ENCODE peak calls at places on chromosomes 1 and 21, in ten cellular contexts. Z, L, J, W, X, A, Y, N, D and E are unnamed samples.

GRCh38 chr1:72186733-72187307 is 95.5 kb downstream of the NEGR1 start:
- DNase-seq in D (peak), L (no peak), W (no peak), Y (peak), X (no peak), A (no peak), J (peak), Z (no peak), N (peak), E (no peak)

GRCh38 chr1:32741417-32742131 is 39.0 kb upstream of the SYNC start:
- DNase-seq in N (no peak), J (no peak), X (no peak), W (peak), L (no peak), D (no peak), Y (no peak), A (no peak), Z (no peak), E (peak)

GRCh38 chr1:40312238-40313205 is 4.6 kb downstream of the COL9A2 start:
- DNase-seq in Z (peak), J (peak), Y (peak), L (no peak), A (no peak), W (no peak), X (no peak), D (no peak), N (no peak), E (no peak)

GRCh38 chr1:198563578-198563977 is 23.1 kb upstream of the ATP6V1G3 start:
- DNase-seq in Y (peak), D (no peak), X (no peak), W (no peak), J (peak), Z (no peak), A (no peak), L (no peak), N (no peak), E (no peak)

GRCh38 chr1:12191242-12192032 is 24.6 kb downstream of the TNFRSF1B start:
- DNase-seq in X (no peak), Y (no peak), W (no peak), J (no peak), N (no peak), Z (no peak), A (no peak), L (no peak), D (no peak), E (no peak)

GRCh38 chr1:145846191-145846590 is 761 bp downstream of the NUDT17 start:
- DNase-seq in N (peak), Y (peak), Z (no peak), A (no peak), L (no peak), X (peak), W (peak), D (peak), J (no peak), E (no peak)

GRCh38 chr21:33314096-33314495 is 10.7 kb upstream of the IFNAR1 start:
- DNase-seq in A (no peak), W (no peak), Y (no peak), L (no peak), X (no peak), J (no peak), N (peak), Z (no peak), D (peak), E (no peak)

GRCh38 chr1:95440511-95440910 is 206.5 kb downstream of the RWDD3 start:
- DNase-seq in A (no peak), Y (no peak), W (no peak), Z (no peak), X (no peak), D (no peak), J (no peak), L (no peak), N (no peak), E (no peak)

GRCh38 chr1:39666772-39667171 is 5.1 kb downstream of the NT5C1A start:
- DNase-seq in N (no peak), Z (no peak), D (no peak), L (no peak), X (no peak), Y (no peak), J (no peak), A (no peak), W (no peak), E (no peak)

GRCh38 chr1:158329807-158330206 is 1.5 kb downstream of the CD1B start:
- DNase-seq in J (peak), A (no peak), X (no peak), Y (peak), N (peak), W (peak), D (no peak), Z (no peak), L (no peak), E (no peak)

GRCh38 chr1:66623812-66624211 is 89.9 kb downstream of the SGIP1 start:
- DNase-seq in X (no peak), W (no peak), Z (no peak), A (no peak), J (no peak), N (peak), L (no peak), D (peak), Y (no peak), E (no peak)

GRCh38 chr1:24081190-24081589 is 30.7 kb downstream of the MYOM3 start:
- DNase-seq in W (no peak), J (no peak), N (no peak), D (no peak), Y (no peak), A (no peak), Z (peak), L (no peak), X (no peak), E (no peak)

GRCh38 chr1:18352640-18353245 is 128.0 kb upstream of the KLHDC7A start:
- DNase-seq in A (no peak), X (no peak), D (no peak), L (no peak), N (no peak), Z (no peak), J (no peak), Y (no peak), W (no peak), E (no peak)

GRCh38 chr21:45152265-45152746 is 77.9 kb downstream of the ADARB1 start:
- DNase-seq in Y (no peak), N (no peak), L (no peak), Z (peak), X (peak), W (peak), A (no peak), D (no peak), J (no peak), E (no peak)

GRCh38 chr1:26768755-26769154 is 19.0 kb upstream of the PIGV start:
- DNase-seq in A (no peak), X (no peak), W (no peak), J (no peak), N (peak), Y (peak), Z (no peak), D (peak), L (no peak), E (no peak)

GRCh38 chr1:111476761-111477309 is 3.1 kb downstream of the C1orf162 start:
- DNase-seq in N (no peak), D (no peak), X (no peak), A (no peak), Z (no peak), W (no peak), J (no peak), Y (no peak), L (no peak), E (no peak)

GRCh38 chr1:34642679-34643078 is 112.2 kb upstream of the GJB5 start:
- DNase-seq in D (no peak), N (no peak), Z (no peak), X (no peak), A (no peak), J (no peak), L (no peak), W (peak), Y (peak), E (no peak)

GRCh38 chr21:39118604-39119215 is 64.5 kb downstream of the PSMG1 start:
- DNase-seq in W (peak), D (no peak), N (no peak), X (no peak), A (no peak), J (no peak), Z (no peak), Y (no peak), L (no peak), E (no peak)

DNA sequence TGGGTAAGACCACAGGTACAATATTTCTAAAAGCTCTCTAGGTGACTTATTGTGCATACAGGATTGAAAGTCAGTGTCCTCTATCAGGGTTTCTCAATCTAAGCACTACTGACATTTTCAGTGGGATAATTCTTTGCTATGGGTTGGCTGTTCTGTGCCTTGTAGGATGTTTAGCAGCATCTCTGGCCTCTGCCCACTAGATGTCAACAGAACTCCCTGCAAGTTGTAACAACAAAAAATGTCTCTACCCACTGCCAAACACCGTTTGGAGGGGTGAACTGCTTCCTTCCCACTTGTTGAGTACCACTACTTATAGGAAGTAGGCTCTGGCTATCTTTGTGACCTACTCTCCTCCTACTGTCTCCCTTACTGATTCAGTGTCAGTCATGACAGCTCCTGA is 90.1 kb upstream of the ZRANB2 start:
- DNase-seq in J (no peak), X (no peak), D (no peak), Y (no peak), Z (no peak), A (no peak), L (no peak), W (no peak), N (peak), E (no peak)
- TF ChIP-seq CTCF in J (no peak), X (no peak), D (no peak), Y (no peak), Z (no peak), A (no peak), L (no peak), W (peak), N (no peak), E (no peak)

GRCh38 chr1:165408518-165408917 is 36.4 kb downstream of the RXRG start:
- DNase-seq in W (peak), N (peak), J (peak), X (peak), A (no peak), Y (peak), L (no peak), Z (no peak), D (no peak), E (no peak)
- TF ChIP-seq CTCF in W (peak), N (no peak), J (peak), X (peak), A (no peak), Y (peak), L (peak), Z (peak), D (peak), E (peak)

GRCh38 chr1:45325816-45326506 is 734 bp upstream of the HPDL start:
- DNase-seq in Y (no peak), J (no peak), N (peak), X (no peak), A (no peak), D (no peak), L (no peak), W (peak), Z (no peak), E (no peak)

GRCh38 chr1:45329445-45329844 is 2.8 kb downstream of the HPDL start:
- DNase-seq in D (no peak), A (no peak), W (peak), L (no peak), X (no peak), N (no peak), Z (no peak), Y (peak), J (peak), E (no peak)

GRCh38 chr1:45326627-45327591 is at the start of gene HPDL:
- DNase-seq in L (peak), X (peak), N (peak), Z (peak), J (no peak), Y (peak), A (peak), D (no peak), W (peak), E (peak)

GRCh38 chr1:45328680-45329079 is 2.0 kb downstream of the HPDL start:
- DNase-seq in A (no peak), N (no peak), X (no peak), J (no peak), D (no peak), W (peak), L (no peak), Z (no peak), Y (no peak), E (no peak)

GRCh38 chr1:45327644-45328515 is 1.2 kb downstream of the HPDL start:
- DNase-seq in L (no peak), N (no peak), D (no peak), Z (no peak), J (no peak), W (peak), X (no peak), A (no peak), Y (no peak), E (no peak)
- TF ChIP-seq CTCF in L (no peak), N (no peak), D (no peak), Z (no peak), J (no peak), W (no peak), X (no peak), A (no peak), Y (no peak), E (no peak)

DNA sequence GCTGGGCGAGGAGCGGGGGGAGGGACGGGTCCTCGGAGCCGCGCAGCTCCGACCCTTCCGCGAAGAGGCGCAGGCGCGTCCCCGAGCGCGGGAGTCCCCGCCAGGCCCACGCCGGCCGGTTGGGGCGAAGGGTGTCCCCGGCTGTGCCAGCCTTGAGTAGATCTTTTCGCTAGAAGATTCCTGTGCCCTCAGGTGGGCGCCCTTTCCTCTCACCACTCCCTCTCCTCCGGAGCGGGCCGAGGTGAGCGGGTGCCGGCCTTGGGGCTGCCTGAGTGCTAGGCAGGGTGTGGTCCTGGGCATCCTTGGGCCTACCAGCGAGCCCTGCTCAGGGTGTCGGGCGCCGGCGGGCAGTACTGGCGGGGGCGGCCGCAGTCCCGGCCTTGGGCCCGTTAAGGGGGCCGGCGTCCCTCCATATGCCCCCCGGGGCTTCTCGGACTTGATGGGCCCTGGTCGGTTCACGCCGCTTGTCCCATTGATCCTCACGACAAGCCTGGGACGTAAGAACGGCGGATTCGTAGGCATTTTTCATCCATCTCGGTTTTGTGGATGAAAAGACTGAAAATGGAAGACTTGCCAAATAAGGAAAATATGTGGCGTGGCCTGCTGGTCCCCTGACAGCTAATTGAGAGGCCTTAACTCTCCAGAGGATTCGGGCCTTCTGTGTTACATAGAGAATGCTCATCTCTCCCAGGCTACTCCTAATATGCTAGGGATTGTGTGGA is 712 bp downstream of the DEGS1 start:
- DNase-seq in W (peak), N (peak), X (peak), D (no peak), Z (peak), J (peak), L (peak), Y (peak), A (peak), E (peak)
- TF ChIP-seq CTCF in W (peak), N (no peak), X (no peak), D (no peak), Z (no peak), J (no peak), L (no peak), Y (no peak), A (no peak), E (no peak)

DNA sequence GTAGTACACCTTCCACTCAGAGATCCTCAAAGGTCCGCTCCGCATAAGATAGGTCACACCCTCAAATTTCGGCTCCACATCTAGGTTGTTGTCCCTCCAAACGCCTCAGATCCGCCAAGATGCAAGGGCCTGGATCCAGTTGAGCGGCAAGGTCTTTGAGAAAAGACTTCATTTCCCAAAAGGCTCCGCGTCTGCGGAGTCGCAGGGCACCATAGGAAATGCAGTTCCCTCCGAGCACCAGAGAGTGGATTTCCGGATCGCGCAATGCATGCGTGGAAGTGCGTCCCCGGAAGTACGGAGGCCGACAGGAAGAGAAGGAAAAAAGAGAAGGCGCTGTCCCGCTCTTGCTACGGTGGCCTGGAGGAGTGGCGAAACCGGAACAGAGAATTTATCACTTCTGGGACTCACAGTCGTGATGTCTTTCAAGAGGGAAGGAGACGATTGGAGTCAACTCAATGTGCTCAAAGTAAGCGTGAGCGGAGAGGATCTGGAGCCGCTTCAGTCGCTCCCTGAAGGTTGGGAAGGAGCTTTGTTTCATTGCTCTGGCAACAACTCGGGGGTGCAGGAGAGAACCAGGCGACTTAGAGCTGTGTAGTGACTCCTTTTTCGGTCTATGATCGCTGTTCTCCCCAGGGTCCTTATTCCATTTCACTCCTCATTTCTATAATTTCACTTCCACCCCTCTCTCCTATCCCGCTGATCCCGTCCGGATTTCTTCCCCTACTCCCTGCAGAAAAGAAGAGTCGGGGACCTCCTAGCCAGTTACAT is at the start of the genes LYSMD1 and SCNM1:
- DNase-seq in A (peak), D (peak), N (peak), J (peak), L (peak), Y (peak), W (peak), Z (peak), X (peak), E (peak)
- TF ChIP-seq CTCF in A (no peak), D (peak), N (no peak), J (no peak), L (no peak), Y (no peak), W (no peak), Z (no peak), X (no peak), E (no peak)

DNA sequence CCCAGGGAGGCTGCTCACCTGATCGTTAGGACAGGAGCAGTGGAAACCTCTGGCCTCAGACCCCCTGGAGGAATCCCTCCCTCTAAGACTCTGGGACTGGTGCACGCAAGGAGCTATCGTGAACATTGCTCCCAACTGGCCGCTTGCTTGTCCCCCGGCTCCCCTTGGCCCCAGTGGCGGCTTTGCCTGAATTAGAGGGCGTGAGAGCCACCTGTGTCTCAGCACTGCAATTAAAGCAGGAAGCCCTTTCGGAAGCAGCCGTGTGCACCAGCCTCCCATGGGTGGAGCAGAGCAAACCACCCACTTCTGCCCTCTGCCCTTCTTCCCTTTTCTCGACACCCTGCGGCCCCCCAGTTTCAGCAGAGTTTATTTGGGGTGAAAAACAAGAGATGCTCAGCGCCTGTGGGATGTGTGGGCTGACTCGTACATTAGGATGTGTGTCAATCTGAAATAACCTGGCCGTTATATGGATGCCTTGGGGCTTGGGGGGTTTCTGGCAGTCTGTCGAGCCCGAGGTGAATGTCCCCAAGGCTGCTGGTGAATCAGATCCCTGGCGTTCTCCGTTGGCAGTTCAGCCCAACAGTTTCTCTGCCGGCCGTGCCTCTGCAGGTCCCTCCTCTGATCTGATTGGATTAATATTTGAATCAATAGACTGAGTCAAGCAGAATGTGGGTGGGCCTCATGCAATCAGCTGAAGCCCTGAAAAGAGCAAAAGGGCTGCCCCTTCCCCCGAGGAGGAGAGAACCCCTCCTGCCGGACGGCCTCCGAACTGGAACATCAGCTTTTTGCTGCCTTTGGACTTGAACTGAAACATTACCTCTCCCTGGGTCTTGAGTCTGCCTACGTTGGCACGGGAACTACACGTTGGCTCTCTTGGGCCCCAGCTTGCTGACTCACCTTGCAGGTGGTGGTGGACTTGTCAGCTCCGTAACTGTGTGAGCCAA is 7.3 kb upstream of the UMODL1 start:
- DNase-seq in W (no peak), X (no peak), A (no peak), Y (peak), J (peak), D (no peak), L (no peak), N (no peak), Z (peak), E (no peak)
- TF ChIP-seq CTCF in W (no peak), X (no peak), A (no peak), Y (no peak), J (no peak), D (no peak), L (peak), N (no peak), Z (no peak), E (no peak)

DNA sequence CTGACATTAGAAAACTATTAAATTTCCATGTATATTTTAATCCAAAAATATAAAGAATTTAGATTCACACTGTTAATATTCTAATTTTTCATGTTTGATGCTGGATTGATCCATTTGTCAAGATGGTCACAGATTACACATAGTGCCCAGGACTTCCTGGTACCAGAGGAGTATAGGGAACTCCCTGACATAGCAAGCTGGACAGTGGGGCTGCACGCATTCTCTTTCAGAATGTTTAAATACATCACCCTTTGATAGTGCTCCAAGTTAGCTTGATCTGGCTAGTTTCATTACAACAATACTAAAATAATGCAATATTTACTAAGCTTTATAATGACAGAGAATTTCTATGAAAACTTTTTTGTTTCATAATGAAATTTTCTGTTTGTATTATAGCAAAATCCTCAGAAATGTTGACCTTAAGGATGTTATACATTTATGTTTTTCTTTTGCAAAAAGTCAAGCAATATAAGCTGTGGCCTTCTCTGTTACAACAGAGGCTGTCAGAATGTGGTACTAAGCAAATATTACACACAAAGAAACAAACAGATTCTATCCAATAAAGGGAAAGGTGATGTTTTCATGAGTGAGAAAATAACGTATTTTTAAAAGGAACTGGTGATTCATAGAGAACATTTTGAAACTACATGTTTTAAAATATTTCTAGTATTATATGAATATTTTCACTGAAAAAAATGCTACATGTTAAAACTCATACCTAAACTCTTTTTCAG is 84.7 kb downstream of the SLC35F3 start:
- DNase-seq in J (peak), Y (peak), W (no peak), Z (no peak), X (no peak), D (no peak), N (no peak), L (no peak), A (no peak), E (no peak)
- TF ChIP-seq CTCF in J (no peak), Y (no peak), W (no peak), Z (no peak), X (no peak), D (no peak), N (no peak), L (no peak), A (no peak), E (no peak)

GRCh38 chr1:245434285-245434684 is 279.5 kb downstream of the KIF26B start:
- DNase-seq in J (no peak), L (no peak), W (peak), Y (peak), N (no peak), X (no peak), D (no peak), Z (no peak), A (no peak), E (no peak)
- TF ChIP-seq CTCF in J (no peak), L (no peak), W (peak), Y (no peak), N (peak), X (peak), D (no peak), Z (no peak), A (no peak), E (no peak)